ENCODE peak calls at places on chromosomes 7 and 10, in eight cellular contexts. One of them, this sample, is unnamed.

GRCh38 chr7:4607321-4607729 is 74.8 kb upstream of the FOXK1 start:
- DNase-seq in activated T-cell treated with anti-CD3 and anti-CD28 coated beads, Interleukin-2, amount 50 U/mL, for 4 hours: no peak
- DNase-seq in Caco-2: no peak
- DNase-seq in sigmoid colon: no peak
- DNase-seq in activated CD8-positive, alpha-beta memory T cell treated with anti-CD3 and anti-CD28 coated beads, Interleukin-2, amount 10 ng/mL, durations not matched to agents 7 days and 5 days: no peak
- DNase-seq in MCF 10A: no peak
- DNase-seq in activated B cell treated with CpG ODN at 0.5 μM for 24 hours: no peak
- DNase-seq in neural progenitor cell: peak; percentile 59
- DNase-seq in this sample: no peak

GRCh38 chr10:35940067-35940989 is 298.2 kb upstream of the FZD8 start:
- DNase-seq in activated T-cell treated with anti-CD3 and anti-CD28 coated beads, Interleukin-2, amount 50 U/mL, for 4 hours: no peak
- DNase-seq in Caco-2: no peak
- DNase-seq in sigmoid colon: no peak
- DNase-seq in activated CD8-positive, alpha-beta memory T cell treated with anti-CD3 and anti-CD28 coated beads, Interleukin-2, amount 10 ng/mL, durations not matched to agents 7 days and 5 days: no peak
- DNase-seq in MCF 10A: no peak
- DNase-seq in activated B cell treated with CpG ODN at 0.5 μM for 24 hours: no peak
- DNase-seq in neural progenitor cell: peak; percentile 30
- DNase-seq in this sample: no peak

GRCh38 chr7:95330194-95331003 is 6.1 kb upstream of the PON1 start:
- DNase-seq in activated T-cell treated with anti-CD3 and anti-CD28 coated beads, Interleukin-2, amount 50 U/mL, for 4 hours: no peak
- DNase-seq in Caco-2: no peak
- DNase-seq in sigmoid colon: no peak
- DNase-seq in activated CD8-positive, alpha-beta memory T cell treated with anti-CD3 and anti-CD28 coated beads, Interleukin-2, amount 10 ng/mL, durations not matched to agents 7 days and 5 days: no peak
- DNase-seq in MCF 10A: peak; percentile 47
- DNase-seq in activated B cell treated with CpG ODN at 0.5 μM for 24 hours: no peak
- DNase-seq in neural progenitor cell: no peak
- DNase-seq in this sample: peak; percentile 44

GRCh38 chr7:23357190-23358093 is 58.3 kb downstream of the MALSU1 start:
- DNase-seq in activated T-cell treated with anti-CD3 and anti-CD28 coated beads, Interleukin-2, amount 50 U/mL, for 4 hours: no peak
- DNase-seq in Caco-2: no peak
- DNase-seq in sigmoid colon: no peak
- DNase-seq in activated CD8-positive, alpha-beta memory T cell treated with anti-CD3 and anti-CD28 coated beads, Interleukin-2, amount 10 ng/mL, durations not matched to agents 7 days and 5 days: no peak
- DNase-seq in MCF 10A: peak; percentile 74
- DNase-seq in activated B cell treated with CpG ODN at 0.5 μM for 24 hours: no peak
- DNase-seq in neural progenitor cell: no peak
- DNase-seq in this sample: peak; percentile 80

GRCh38 chr7:1850976-1851571 is 181.0 kb downstream of the ELFN1 start:
- DNase-seq in activated T-cell treated with anti-CD3 and anti-CD28 coated beads, Interleukin-2, amount 50 U/mL, for 4 hours: no peak
- DNase-seq in Caco-2: no peak
- DNase-seq in sigmoid colon: peak; percentile 56
- DNase-seq in activated CD8-positive, alpha-beta memory T cell treated with anti-CD3 and anti-CD28 coated beads, Interleukin-2, amount 10 ng/mL, durations not matched to agents 7 days and 5 days: no peak
- DNase-seq in MCF 10A: no peak
- DNase-seq in activated B cell treated with CpG ODN at 0.5 μM for 24 hours: no peak
- DNase-seq in neural progenitor cell: no peak
- DNase-seq in this sample: no peak

GRCh38 chr10:16919076-16919972 is 102.1 kb upstream of the RSU1 start:
- DNase-seq in activated T-cell treated with anti-CD3 and anti-CD28 coated beads, Interleukin-2, amount 50 U/mL, for 4 hours: no peak
- DNase-seq in Caco-2: no peak
- DNase-seq in sigmoid colon: no peak
- DNase-seq in activated CD8-positive, alpha-beta memory T cell treated with anti-CD3 and anti-CD28 coated beads, Interleukin-2, amount 10 ng/mL, durations not matched to agents 7 days and 5 days: no peak
- DNase-seq in MCF 10A: no peak
- DNase-seq in activated B cell treated with CpG ODN at 0.5 μM for 24 hours: no peak
- DNase-seq in neural progenitor cell: no peak
- DNase-seq in this sample: no peak

GRCh38 chr7:77353407-77353721 is 62.8 kb downstream of the GSAP start:
- DNase-seq in activated T-cell treated with anti-CD3 and anti-CD28 coated beads, Interleukin-2, amount 50 U/mL, for 4 hours: no peak
- DNase-seq in Caco-2: no peak
- DNase-seq in sigmoid colon: no peak
- DNase-seq in activated CD8-positive, alpha-beta memory T cell treated with anti-CD3 and anti-CD28 coated beads, Interleukin-2, amount 10 ng/mL, durations not matched to agents 7 days and 5 days: no peak
- DNase-seq in MCF 10A: no peak
- DNase-seq in activated B cell treated with CpG ODN at 0.5 μM for 24 hours: no peak
- DNase-seq in neural progenitor cell: no peak
- DNase-seq in this sample: no peak

GRCh38 chr7:113915991-113916390 is 2.8 kb downstream of the PPP1R3A start:
- DNase-seq in activated T-cell treated with anti-CD3 and anti-CD28 coated beads, Interleukin-2, amount 50 U/mL, for 4 hours: no peak
- DNase-seq in Caco-2: no peak
- DNase-seq in sigmoid colon: no peak
- DNase-seq in activated CD8-positive, alpha-beta memory T cell treated with anti-CD3 and anti-CD28 coated beads, Interleukin-2, amount 10 ng/mL, durations not matched to agents 7 days and 5 days: no peak
- DNase-seq in MCF 10A: no peak
- DNase-seq in activated B cell treated with CpG ODN at 0.5 μM for 24 hours: no peak
- DNase-seq in neural progenitor cell: no peak
- DNase-seq in this sample: no peak

GRCh38 chr10:89480047-89480446 is 55.3 kb downstream of the SLC16A12 start:
- DNase-seq in activated T-cell treated with anti-CD3 and anti-CD28 coated beads, Interleukin-2, amount 50 U/mL, for 4 hours: no peak
- DNase-seq in Caco-2: no peak
- DNase-seq in sigmoid colon: no peak
- DNase-seq in activated CD8-positive, alpha-beta memory T cell treated with anti-CD3 and anti-CD28 coated beads, Interleukin-2, amount 10 ng/mL, durations not matched to agents 7 days and 5 days: no peak
- DNase-seq in MCF 10A: no peak
- DNase-seq in activated B cell treated with CpG ODN at 0.5 μM for 24 hours: no peak
- DNase-seq in neural progenitor cell: no peak
- DNase-seq in this sample: no peak

GRCh38 chr7:12881712-12882111 is 194.3 kb downstream of the ARL4A start:
- DNase-seq in activated T-cell treated with anti-CD3 and anti-CD28 coated beads, Interleukin-2, amount 50 U/mL, for 4 hours: no peak
- DNase-seq in Caco-2: no peak
- DNase-seq in sigmoid colon: no peak
- DNase-seq in activated CD8-positive, alpha-beta memory T cell treated with anti-CD3 and anti-CD28 coated beads, Interleukin-2, amount 10 ng/mL, durations not matched to agents 7 days and 5 days: no peak
- DNase-seq in MCF 10A: no peak
- DNase-seq in activated B cell treated with CpG ODN at 0.5 μM for 24 hours: no peak
- DNase-seq in neural progenitor cell: no peak
- DNase-seq in this sample: no peak

GRCh38 chr7:137996386-137996851 is 5.5 kb downstream of the CREB3L2 start:
- DNase-seq in activated T-cell treated with anti-CD3 and anti-CD28 coated beads, Interleukin-2, amount 50 U/mL, for 4 hours: no peak
- DNase-seq in Caco-2: no peak
- DNase-seq in sigmoid colon: no peak
- DNase-seq in activated CD8-positive, alpha-beta memory T cell treated with anti-CD3 and anti-CD28 coated beads, Interleukin-2, amount 10 ng/mL, durations not matched to agents 7 days and 5 days: no peak
- DNase-seq in MCF 10A: no peak
- DNase-seq in activated B cell treated with CpG ODN at 0.5 μM for 24 hours: no peak
- DNase-seq in neural progenitor cell: no peak
- DNase-seq in this sample: peak; percentile 72

GRCh38 chr7:132298782-132299181 is 277.5 kb downstream of the PLXNA4 start:
- DNase-seq in activated T-cell treated with anti-CD3 and anti-CD28 coated beads, Interleukin-2, amount 50 U/mL, for 4 hours: no peak
- DNase-seq in Caco-2: no peak
- DNase-seq in sigmoid colon: no peak
- DNase-seq in activated CD8-positive, alpha-beta memory T cell treated with anti-CD3 and anti-CD28 coated beads, Interleukin-2, amount 10 ng/mL, durations not matched to agents 7 days and 5 days: no peak
- DNase-seq in MCF 10A: peak; percentile 20
- DNase-seq in activated B cell treated with CpG ODN at 0.5 μM for 24 hours: no peak
- DNase-seq in neural progenitor cell: no peak
- DNase-seq in this sample: peak; percentile 98

GRCh38 chr10:87916515-87916914 is 53.1 kb downstream of the PTEN start:
- DNase-seq in activated T-cell treated with anti-CD3 and anti-CD28 coated beads, Interleukin-2, amount 50 U/mL, for 4 hours: no peak
- DNase-seq in Caco-2: no peak
- DNase-seq in sigmoid colon: no peak
- DNase-seq in activated CD8-positive, alpha-beta memory T cell treated with anti-CD3 and anti-CD28 coated beads, Interleukin-2, amount 10 ng/mL, durations not matched to agents 7 days and 5 days: no peak
- DNase-seq in MCF 10A: no peak
- DNase-seq in activated B cell treated with CpG ODN at 0.5 μM for 24 hours: no peak
- DNase-seq in neural progenitor cell: no peak
- DNase-seq in this sample: no peak

GRCh38 chr10:110762109-110762848 is 109.4 kb upstream of the PDCD4 start:
- DNase-seq in activated T-cell treated with anti-CD3 and anti-CD28 coated beads, Interleukin-2, amount 50 U/mL, for 4 hours: no peak
- DNase-seq in Caco-2: no peak
- DNase-seq in sigmoid colon: no peak
- DNase-seq in activated CD8-positive, alpha-beta memory T cell treated with anti-CD3 and anti-CD28 coated beads, Interleukin-2, amount 10 ng/mL, durations not matched to agents 7 days and 5 days: no peak
- DNase-seq in MCF 10A: no peak
- DNase-seq in activated B cell treated with CpG ODN at 0.5 μM for 24 hours: no peak
- DNase-seq in neural progenitor cell: no peak
- DNase-seq in this sample: no peak

GRCh38 chr7:22002731-22003130 is 57.0 kb upstream of the CDCA7L start:
- DNase-seq in activated T-cell treated with anti-CD3 and anti-CD28 coated beads, Interleukin-2, amount 50 U/mL, for 4 hours: no peak
- DNase-seq in Caco-2: no peak
- DNase-seq in sigmoid colon: no peak
- DNase-seq in activated CD8-positive, alpha-beta memory T cell treated with anti-CD3 and anti-CD28 coated beads, Interleukin-2, amount 10 ng/mL, durations not matched to agents 7 days and 5 days: no peak
- DNase-seq in MCF 10A: no peak
- DNase-seq in activated B cell treated with CpG ODN at 0.5 μM for 24 hours: no peak
- DNase-seq in neural progenitor cell: no peak
- DNase-seq in this sample: no peak

GRCh38 chr7:7177044-7177517 is 5.3 kb upstream of the C1GALT1 start:
- DNase-seq in activated T-cell treated with anti-CD3 and anti-CD28 coated beads, Interleukin-2, amount 50 U/mL, for 4 hours: no peak
- DNase-seq in Caco-2: no peak
- DNase-seq in sigmoid colon: no peak
- DNase-seq in activated CD8-positive, alpha-beta memory T cell treated with anti-CD3 and anti-CD28 coated beads, Interleukin-2, amount 10 ng/mL, durations not matched to agents 7 days and 5 days: no peak
- DNase-seq in MCF 10A: peak; percentile 95
- DNase-seq in activated B cell treated with CpG ODN at 0.5 μM for 24 hours: no peak
- DNase-seq in neural progenitor cell: peak; percentile 29
- DNase-seq in this sample: peak; percentile 96

GRCh38 chr10:124320778-124321432 is 97.8 kb downstream of the OAT start:
- DNase-seq in activated T-cell treated with anti-CD3 and anti-CD28 coated beads, Interleukin-2, amount 50 U/mL, for 4 hours: no peak
- DNase-seq in Caco-2: peak; percentile 24
- DNase-seq in sigmoid colon: peak; percentile 19
- DNase-seq in activated CD8-positive, alpha-beta memory T cell treated with anti-CD3 and anti-CD28 coated beads, Interleukin-2, amount 10 ng/mL, durations not matched to agents 7 days and 5 days: no peak
- DNase-seq in MCF 10A: no peak
- DNase-seq in activated B cell treated with CpG ODN at 0.5 μM for 24 hours: no peak
- DNase-seq in neural progenitor cell: peak; percentile 11
- DNase-seq in this sample: no peak

GRCh38 chr10:62352356-62352963 is 21.7 kb upstream of the ZNF365 start:
- DNase-seq in activated T-cell treated with anti-CD3 and anti-CD28 coated beads, Interleukin-2, amount 50 U/mL, for 4 hours: no peak
- DNase-seq in Caco-2: no peak
- DNase-seq in sigmoid colon: no peak
- DNase-seq in activated CD8-positive, alpha-beta memory T cell treated with anti-CD3 and anti-CD28 coated beads, Interleukin-2, amount 10 ng/mL, durations not matched to agents 7 days and 5 days: no peak
- DNase-seq in MCF 10A: peak; percentile 0
- DNase-seq in activated B cell treated with CpG ODN at 0.5 μM for 24 hours: no peak
- DNase-seq in neural progenitor cell: no peak
- DNase-seq in this sample: peak; percentile 86

GRCh38 chr10:69383485-69384089 is 33.1 kb downstream of the TACR2 start:
- DNase-seq in activated T-cell treated with anti-CD3 and anti-CD28 coated beads, Interleukin-2, amount 50 U/mL, for 4 hours: no peak
- DNase-seq in Caco-2: no peak
- DNase-seq in sigmoid colon: no peak
- DNase-seq in activated CD8-positive, alpha-beta memory T cell treated with anti-CD3 and anti-CD28 coated beads, Interleukin-2, amount 10 ng/mL, durations not matched to agents 7 days and 5 days: no peak
- DNase-seq in MCF 10A: no peak
- DNase-seq in activated B cell treated with CpG ODN at 0.5 μM for 24 hours: no peak
- DNase-seq in neural progenitor cell: no peak
- DNase-seq in this sample: no peak

GRCh38 chr7:40133561-40134427 is 628 bp downstream of the MPLKIP start:
- DNase-seq in activated T-cell treated with anti-CD3 and anti-CD28 coated beads, Interleukin-2, amount 50 U/mL, for 4 hours: no peak
- DNase-seq in Caco-2: no peak
- DNase-seq in sigmoid colon: no peak
- DNase-seq in activated CD8-positive, alpha-beta memory T cell treated with anti-CD3 and anti-CD28 coated beads, Interleukin-2, amount 10 ng/mL, durations not matched to agents 7 days and 5 days: no peak
- DNase-seq in MCF 10A: peak; percentile 33
- DNase-seq in activated B cell treated with CpG ODN at 0.5 μM for 24 hours: no peak
- DNase-seq in neural progenitor cell: peak; percentile 78
- DNase-seq in this sample: peak; percentile 3

GRCh38 chr10:88428442-88428841 is 154.7 kb downstream of the RNLS start:
- DNase-seq in activated T-cell treated with anti-CD3 and anti-CD28 coated beads, Interleukin-2, amount 50 U/mL, for 4 hours: no peak
- DNase-seq in Caco-2: no peak
- DNase-seq in sigmoid colon: no peak
- DNase-seq in activated CD8-positive, alpha-beta memory T cell treated with anti-CD3 and anti-CD28 coated beads, Interleukin-2, amount 10 ng/mL, durations not matched to agents 7 days and 5 days: no peak
- DNase-seq in MCF 10A: peak; percentile 63
- DNase-seq in activated B cell treated with CpG ODN at 0.5 μM for 24 hours: no peak
- DNase-seq in neural progenitor cell: no peak
- DNase-seq in this sample: no peak

GRCh38 chr7:133484135-133484534 is 231.3 kb downstream of the EXOC4 start:
- DNase-seq in activated T-cell treated with anti-CD3 and anti-CD28 coated beads, Interleukin-2, amount 50 U/mL, for 4 hours: peak; percentile 17
- DNase-seq in Caco-2: no peak
- DNase-seq in sigmoid colon: no peak
- DNase-seq in activated CD8-positive, alpha-beta memory T cell treated with anti-CD3 and anti-CD28 coated beads, Interleukin-2, amount 10 ng/mL, durations not matched to agents 7 days and 5 days: peak; percentile 62
- DNase-seq in MCF 10A: peak; percentile 39
- DNase-seq in activated B cell treated with CpG ODN at 0.5 μM for 24 hours: no peak
- DNase-seq in neural progenitor cell: no peak
- DNase-seq in this sample: peak; percentile 78

GRCh38 chr10:44660271-44660670 is 250.9 kb upstream of the TMEM72 start:
- DNase-seq in activated T-cell treated with anti-CD3 and anti-CD28 coated beads, Interleukin-2, amount 50 U/mL, for 4 hours: no peak
- DNase-seq in Caco-2: no peak
- DNase-seq in sigmoid colon: no peak
- DNase-seq in activated CD8-positive, alpha-beta memory T cell treated with anti-CD3 and anti-CD28 coated beads, Interleukin-2, amount 10 ng/mL, durations not matched to agents 7 days and 5 days: no peak
- DNase-seq in MCF 10A: no peak
- DNase-seq in activated B cell treated with CpG ODN at 0.5 μM for 24 hours: no peak
- DNase-seq in neural progenitor cell: no peak
- DNase-seq in this sample: no peak